ENCODE peak calls at places on chromosomes 11 and 22, in five cellular contexts. D is left ventricle myocardium inferior, F is tibial artery, G is esophagus squamous epithelium, L is tibial nerve. N is an unnamed sample.

GRCh38 chr11:68337399-68337835 is 25.0 kb downstream of the LRP5 start:
- DNase-seq in D (no peak), F (no peak), G (no peak), L (no peak), N (no peak)

GRCh38 chr11:63478896-63479295 is 12.1 kb downstream of the PLAAT5 start:
- DNase-seq in D (no peak), F (no peak), G (no peak), L (peak; percentile 52), N (no peak)

GRCh38 chr11:12762696-12763324 is 88.6 kb downstream of the TEAD1 start:
- DNase-seq in D (no peak), F (no peak), G (no peak), L (no peak), N (no peak)

GRCh38 chr11:34915136-34916013 is 804 bp downstream of the APIP start:
- DNase-seq in D (no peak), F (no peak), G (no peak), L (no peak), N (no peak)

GRCh38 chr11:95134491-95134890 is 44.8 kb downstream of the ENDOD1 start:
- DNase-seq in D (no peak), F (no peak), G (no peak), L (no peak), N (no peak)

GRCh38 chr11:72317982-72318381 is 74.0 kb upstream of the PHOX2A start:
- DNase-seq in D (no peak), F (no peak), G (no peak), L (no peak), N (no peak)

GRCh38 chr11:112784323-112785073 is 176.7 kb upstream of the NCAM1 start:
- DNase-seq in D (peak; percentile 79), F (peak; percentile 73), G (no peak), L (peak; percentile 43), N (peak; percentile 52)

GRCh38 chr11:68021167-68021787 is 9.2 kb upstream of the NDUFS8 start:
- DNase-seq in D (no peak), F (no peak), G (no peak), L (no peak), N (no peak)

GRCh38 chr11:121367434-121367833 is 74.9 kb downstream of the SC5D start:
- DNase-seq in D (no peak), F (no peak), G (no peak), L (no peak), N (no peak)

GRCh38 chr11:8040921-8041285 is 40.1 kb upstream of the TUB start:
- DNase-seq in D (no peak), F (no peak), G (no peak), L (no peak), N (no peak)

GRCh38 chr11:68010058-68011041 is at the start of gene ALDH3B1:
- DNase-seq in D (peak; percentile 90), F (peak; percentile 100), G (peak; percentile 38), L (peak; percentile 88), N (peak; percentile 58)

GRCh38 chr11:102497061-102497460 is 33.5 kb downstream of the MMP7 start:
- DNase-seq in D (no peak), F (no peak), G (no peak), L (no peak), N (no peak)

GRCh38 chr11:45859661-45860140 is 12.4 kb downstream of the CRY2 start:
- DNase-seq in D (peak; percentile 92), F (peak; percentile 98), G (no peak), L (peak; percentile 80), N (peak; percentile 62)

GRCh38 chr11:45856044-45856468 is 8.8 kb downstream of the CRY2 start:
- DNase-seq in D (no peak), F (peak; percentile 73), G (no peak), L (peak; percentile 18), N (no peak)

GRCh38 chr11:45860348-45860747 is 13.1 kb downstream of the CRY2 start:
- DNase-seq in D (no peak), F (no peak), G (no peak), L (no peak), N (no peak)

GRCh38 chr11:45858751-45859398 is 11.6 kb downstream of the CRY2 start:
- DNase-seq in D (no peak), F (peak; percentile 62), G (no peak), L (no peak), N (no peak)

GRCh38 chr11:45857834-45858492 is 10.7 kb downstream of the CRY2 start:
- DNase-seq in D (peak; percentile 51), F (no peak), G (no peak), L (peak; percentile 52), N (no peak)
- H3K4me1 ChIP-seq in D (peaks cover 98% of the 10 kb centered on the region), F (peaks cover 11% of the 10 kb centered on the region), G (peaks cover 68% of the 10 kb centered on the region), L (peaks cover 76% of the 10 kb centered on the region), N (peaks cover 39% of the 10 kb centered on the region)

DNA sequence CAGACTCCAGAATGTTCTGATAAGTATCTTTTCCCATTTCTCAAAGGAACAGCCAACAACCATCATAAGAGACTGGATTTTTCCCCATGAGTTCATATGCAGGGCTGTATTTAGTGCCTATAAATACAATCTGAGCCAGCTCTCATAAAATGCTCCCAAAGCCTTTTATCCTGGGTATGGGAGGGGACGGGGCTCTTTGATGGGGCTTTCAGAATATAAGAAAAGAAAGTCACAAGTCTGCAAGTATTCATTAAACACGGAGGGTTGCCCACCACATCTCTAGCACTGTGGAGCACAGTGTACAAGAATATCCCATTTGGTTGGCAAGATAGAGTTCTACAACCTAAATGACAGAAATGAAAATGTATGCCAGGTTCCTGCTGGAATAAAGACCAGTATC is 50.8 kb upstream of the LYVE1 start:
- DNase-seq in D (no peak), F (no peak), G (no peak), L (no peak), N (no peak)
- H3K27ac ChIP-seq in D (peak overlapping the region; percentile 27), F (peak overlapping the region; percentile 86), G (peak overlapping the region; percentile 78), L (peak overlapping the region; percentile 69), N (peak overlapping the region; percentile 94)

GRCh38 chr11:57647368-57647767 is 2.3 kb downstream of the YPEL4 start:
- DNase-seq in D (no peak), F (no peak), G (no peak), L (no peak), N (no peak)
- H3K4me1 ChIP-seq in D (peaks cover 62% of the 10 kb centered on the region), F (no peaks in the 10 kb centered on the region), G (peaks cover 63% of the 10 kb centered on the region), L (peaks cover 65% of the 10 kb centered on the region), N (peaks cover 57% of the 10 kb centered on the region)

GRCh38 chr11:1879941-1880720 is 11.6 kb downstream of the PRR33 start:
- DNase-seq in D (peak; percentile 84), F (peak; percentile 83), G (no peak), L (peak; percentile 64), N (no peak)
- H3K27ac ChIP-seq in D (peak overlapping the region; percentile 97), F (peak overlapping the region; percentile 67), G (peak overlapping the region; percentile 89), L (peak overlapping the region; percentile 91), N (peak overlapping the region; percentile 55)

DNA sequence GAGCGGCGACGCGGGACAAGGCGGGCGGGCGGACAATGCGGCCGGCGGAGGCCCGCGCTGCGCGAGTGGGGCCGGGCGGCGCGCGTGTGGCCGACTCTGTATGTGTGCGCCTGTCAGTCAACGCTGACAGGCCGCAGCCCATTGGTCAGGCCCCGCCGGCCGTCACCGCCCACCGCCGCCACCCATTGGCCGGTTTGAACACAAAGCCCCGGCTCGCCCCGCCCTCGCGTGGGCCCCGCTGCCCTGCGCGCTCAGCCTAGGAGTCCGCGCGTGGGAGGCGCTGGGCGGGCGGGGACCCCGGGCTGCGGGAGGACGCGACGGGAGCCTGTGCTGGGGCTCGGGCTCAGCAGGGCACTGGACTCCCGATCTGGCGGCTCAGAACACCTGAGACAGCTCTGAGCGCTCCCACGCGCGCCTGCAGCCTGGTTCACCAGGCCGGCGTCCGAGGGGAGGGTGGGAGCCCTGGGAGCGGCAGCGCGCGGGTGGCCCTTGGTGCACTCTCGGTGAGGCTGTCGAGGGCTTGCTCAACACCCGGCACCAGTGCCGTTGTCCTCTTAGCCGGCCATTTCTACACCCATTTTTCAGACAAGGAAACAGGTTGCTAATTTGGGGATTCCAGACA is at the start of gene SUN2:
- DNase-seq in D (peak; percentile 95), F (peak; percentile 98), G (peak; percentile 38), L (peak; percentile 89), N (peak; percentile 83)
- H3K4me1 ChIP-seq in D (peaks cover 46% of the 10 kb centered on the region), F (peaks cover 3% of the 10 kb centered on the region), G (peaks cover 59% of the 10 kb centered on the region), L (peaks cover 49% of the 10 kb centered on the region), N (peaks cover 46% of the 10 kb centered on the region)

GRCh38 chr22:17913705-17914282 is 110.6 kb downstream of the MICAL3 start:
- DNase-seq in D (no peak), F (no peak), G (no peak), L (no peak), N (no peak)
- H3K27ac ChIP-seq in D (peak overlapping the region; percentile 95), F (peak overlapping the region; percentile 29), G (no peak overlapping the region), L (no peak overlapping the region), N (no peak overlapping the region)